ENCODE peak calls at places on chromosomes 7 and 10, in ten cellular contexts. G, W, L, D, O, A, X, K, J and T are unnamed samples.

GRCh38 chr7:80347173-80347572 is 164.7 kb downstream of the GNAT3 start:
- DNase-seq in G (no peak), W (no peak), L (no peak), D (no peak), O (no peak), A (no peak), X (no peak), K (no peak), J (peak), T (no peak)

GRCh38 chr10:4396401-4397283 is 429.4 kb upstream of the AKR1E2 start:
- DNase-seq in G (no peak), W (no peak), L (no peak), D (no peak), O (no peak), A (no peak), X (no peak), K (no peak), J (no peak), T (no peak)

GRCh38 chr10:130485241-130485957 is 349.2 kb downstream of the GLRX3 start:
- DNase-seq in G (no peak), W (no peak), L (no peak), D (no peak), O (no peak), A (no peak), X (no peak), K (no peak), J (no peak), T (no peak)

GRCh38 chr10:9951481-9952257 is 1066.0 kb upstream of the CELF2 start:
- DNase-seq in G (no peak), W (no peak), L (no peak), D (no peak), O (no peak), A (no peak), X (no peak), K (no peak), J (no peak), T (no peak)

GRCh38 chr10:66999762-67000161 is 73.9 kb downstream of the LRRTM3 start:
- DNase-seq in G (no peak), W (no peak), L (no peak), D (no peak), O (no peak), A (no peak), X (no peak), K (no peak), J (no peak), T (no peak)

GRCh38 chr7:78218051-78218450 is 419.5 kb downstream of the PHTF2 start:
- DNase-seq in G (no peak), W (no peak), L (no peak), D (no peak), O (no peak), A (no peak), X (no peak), K (no peak), J (peak), T (no peak)

GRCh38 chr7:127391591-127392181 is 822 bp downstream of the ZNF800 start:
- DNase-seq in G (peak), W (peak), L (peak), D (peak), O (peak), A (no peak), X (peak), K (no peak), J (no peak), T (peak)

GRCh38 chr10:102411341-102412255 is 7.0 kb downstream of the PSD start:
- DNase-seq in G (no peak), W (no peak), L (no peak), D (no peak), O (no peak), A (no peak), X (no peak), K (no peak), J (no peak), T (no peak)

GRCh38 chr10:77511498-77512218 is 126.0 kb downstream of the KCNMA1 start:
- DNase-seq in G (no peak), W (no peak), L (no peak), D (no peak), O (no peak), A (no peak), X (no peak), K (no peak), J (no peak), T (no peak)

GRCh38 chr10:60869916-60870728 is 73.9 kb downstream of the RHOBTB1 start:
- DNase-seq in G (no peak), W (no peak), L (no peak), D (no peak), O (peak), A (no peak), X (no peak), K (no peak), J (no peak), T (no peak)

GRCh38 chr7:1950623-1951523 is 280.8 kb downstream of the ELFN1 start:
- DNase-seq in G (peak), W (no peak), L (no peak), D (no peak), O (no peak), A (no peak), X (no peak), K (no peak), J (no peak), T (peak)

GRCh38 chr7:129741743-129742213 is 130.3 kb downstream of the NRF1 start:
- DNase-seq in G (no peak), W (no peak), L (no peak), D (no peak), O (no peak), A (no peak), X (no peak), K (no peak), J (no peak), T (no peak)

GRCh38 chr7:143171697-143172096 is 11.5 kb upstream of the TAS2R39 start:
- DNase-seq in G (no peak), W (no peak), L (no peak), D (no peak), O (no peak), A (no peak), X (no peak), K (no peak), J (no peak), T (no peak)

GRCh38 chr10:101629781-101630419 is 41.8 kb downstream of the DPCD start:
- DNase-seq in G (no peak), W (no peak), L (no peak), D (no peak), O (no peak), A (no peak), X (no peak), K (no peak), J (no peak), T (no peak)

GRCh38 chr10:11808808-11809207 is 14.3 kb upstream of the PROSER2 start:
- DNase-seq in G (no peak), W (no peak), L (no peak), D (no peak), O (no peak), A (no peak), X (no peak), K (no peak), J (no peak), T (no peak)

GRCh38 chr10:81820418-81820817 is 54.6 kb upstream of the NRG3 start:
- DNase-seq in G (no peak), W (no peak), L (no peak), D (no peak), O (peak), A (no peak), X (no peak), K (no peak), J (no peak), T (no peak)

GRCh38 chr7:128919881-128920789 is 9.6 kb upstream of the KCP start:
- DNase-seq in G (no peak), W (no peak), L (no peak), D (no peak), O (no peak), A (no peak), X (no peak), K (no peak), J (no peak), T (no peak)

GRCh38 chr10:122126763-122127659 is 138.0 kb downstream of the TACC2 start:
- DNase-seq in G (no peak), W (no peak), L (no peak), D (no peak), O (no peak), A (peak), X (no peak), K (no peak), J (peak), T (peak)

GRCh38 chr10:101536800-101537199 is 51.3 kb downstream of the POLL start:
- DNase-seq in G (no peak), W (no peak), L (no peak), D (no peak), O (peak), A (no peak), X (no peak), K (no peak), J (peak), T (no peak)

GRCh38 chr10:126205482-126206210 is 182.6 kb downstream of the ADAM12 start:
- DNase-seq in G (no peak), W (no peak), L (no peak), D (no peak), O (no peak), A (no peak), X (no peak), K (no peak), J (no peak), T (no peak)

GRCh38 chr7:101294039-101294831 is 27.4 kb downstream of the IFT22 start:
- DNase-seq in G (no peak), W (no peak), L (no peak), D (no peak), O (no peak), A (no peak), X (no peak), K (no peak), J (no peak), T (no peak)

GRCh38 chr7:73969991-73970390 is 58.0 kb upstream of the ELN start:
- DNase-seq in G (no peak), W (no peak), L (no peak), D (no peak), O (no peak), A (no peak), X (no peak), K (no peak), J (no peak), T (no peak)

GRCh38 chr10:4034907-4035581 is 250.0 kb upstream of the KLF6 start:
- DNase-seq in G (no peak), W (peak), L (no peak), D (no peak), O (no peak), A (no peak), X (no peak), K (no peak), J (no peak), T (peak)

GRCh38 chr10:78952686-78953085 is 116.1 kb upstream of the ZMIZ1 start:
- DNase-seq in G (no peak), W (no peak), L (no peak), D (no peak), O (no peak), A (peak), X (no peak), K (no peak), J (peak), T (peak)

GRCh38 chr7:26526288-26526587 is 234.6 kb downstream of the SNX10 start:
- DNase-seq in G (no peak), W (no peak), L (no peak), D (no peak), O (no peak), A (no peak), X (no peak), K (no peak), J (no peak), T (no peak)

GRCh38 chr7:87497482-87497881 is 22.0 kb upstream of the ABCB4 start:
- DNase-seq in G (no peak), W (no peak), L (no peak), D (no peak), O (no peak), A (no peak), X (no peak), K (no peak), J (no peak), T (no peak)

GRCh38 chr10:35336921-35337741 is 822 bp downstream of the CCNY start:
- DNase-seq in G (peak), W (peak), L (peak), D (peak), O (peak), A (no peak), X (peak), K (no peak), J (peak), T (peak)

GRCh38 chr7:20560325-20561180 is 54.9 kb upstream of the ABCB5 start:
- DNase-seq in G (no peak), W (no peak), L (no peak), D (no peak), O (no peak), A (no peak), X (no peak), K (no peak), J (no peak), T (no peak)

GRCh38 chr7:20785211-20786048 is 1.3 kb downstream of the SP8 start:
- DNase-seq in G (no peak), W (no peak), L (peak), D (no peak), O (peak), A (no peak), X (no peak), K (no peak), J (no peak), T (peak)

GRCh38 chr10:110572862-110573261 is 5.4 kb downstream of the SMC3 start:
- DNase-seq in G (no peak), W (no peak), L (no peak), D (no peak), O (no peak), A (no peak), X (no peak), K (no peak), J (no peak), T (no peak)

GRCh38 chr7:148527717-148528168 is 62.8 kb upstream of the C7orf33 start:
- DNase-seq in G (peak), W (peak), L (peak), D (peak), O (peak), A (peak), X (peak), K (peak), J (peak), T (peak)

GRCh38 chr10:131127122-131127589 is 184.4 kb downstream of the TCERG1L start:
- DNase-seq in G (no peak), W (no peak), L (no peak), D (no peak), O (no peak), A (no peak), X (no peak), K (no peak), J (no peak), T (no peak)

GRCh38 chr10:61628875-61629513 is 33.7 kb upstream of the CABCOCO1 start:
- DNase-seq in G (no peak), W (no peak), L (no peak), D (no peak), O (no peak), A (peak), X (no peak), K (no peak), J (peak), T (peak)

GRCh38 chr10:12705943-12706342 is 295.6 kb downstream of the CCDC3 start:
- DNase-seq in G (no peak), W (no peak), L (no peak), D (no peak), O (no peak), A (no peak), X (no peak), K (no peak), J (no peak), T (peak)

GRCh38 chr10:103333934-103334520 is 16.9 kb downstream of the PCGF6 start:
- DNase-seq in G (no peak), W (no peak), L (no peak), D (no peak), O (peak), A (peak), X (no peak), K (no peak), J (no peak), T (no peak)

GRCh38 chr10:72277340-72277995 is 3.7 kb downstream of the DDIT4 start:
- DNase-seq in G (no peak), W (no peak), L (peak), D (no peak), O (no peak), A (no peak), X (no peak), K (no peak), J (no peak), T (no peak)

GRCh38 chr7:67863911-67864310 is 867.3 kb downstream of the TYW1 start:
- DNase-seq in G (no peak), W (no peak), L (no peak), D (no peak), O (no peak), A (no peak), X (no peak), K (no peak), J (no peak), T (no peak)

GRCh38 chr7:159130820-159131219 is 13.8 kb downstream of the VIPR2 start:
- DNase-seq in G (no peak), W (no peak), L (no peak), D (no peak), O (no peak), A (no peak), X (no peak), K (no peak), J (no peak), T (no peak)